ENCODE peak calls at places on chromosomes 3 and 15, in four cellular contexts. K is GM23248, I is fibroblast of lung, B is cardiac muscle cell. N is an unnamed sample.

GRCh38 chr3:86047329-86047625 is 943.7 kb downstream of the VGLL3 start:
- DNase-seq in K (no peak), I (peak; percentile 1), B (no peak), N (no peak)

GRCh38 chr15:69467636-69468035 is 15.0 kb downstream of the RPLP1 start:
- DNase-seq in K (no peak), I (no peak), B (no peak), N (no peak)

GRCh38 chr3:174146008-174146407 is 713.1 kb upstream of the NAALADL2 start:
- DNase-seq in K (no peak), I (no peak), B (no peak), N (no peak)

GRCh38 chr3:138199847-138200246 is 12.7 kb downstream of the ARMC8 start:
- DNase-seq in K (no peak), I (no peak), B (no peak), N (no peak)

GRCh38 chr3:115876860-115877646 is 253.7 kb downstream of the GAP43 start:
- DNase-seq in K (peak; percentile 32), I (peak; percentile 2), B (no peak), N (no peak)

GRCh38 chr3:180601688-180602666 is at the start of gene TTC14:
- DNase-seq in K (peak; percentile 97), I (peak; percentile 97), B (peak; percentile 90), N (peak; percentile 96)

GRCh38 chr3:3178498-3179328 is 778 bp downstream of the CRBN start:
- DNase-seq in K (no peak), I (no peak), B (no peak), N (no peak)

GRCh38 chr15:94080416-94080815 is 150.9 kb upstream of the MCTP2 start:
- DNase-seq in K (peak; percentile 93), I (peak; percentile 77), B (no peak), N (peak; percentile 51)

GRCh38 chr3:45832691-45833090 is 9.2 kb downstream of the LZTFL1 start:
- DNase-seq in K (peak; percentile 10), I (peak; percentile 18), B (peak; percentile 25), N (peak; percentile 15)

GRCh38 chr3:64011685-64012084 is 11.6 kb downstream of the PSMD6 start:
- DNase-seq in K (peak; percentile 93), I (peak; percentile 77), B (no peak), N (peak; percentile 75)

GRCh38 chr15:73560501-73561117 is 72.6 kb downstream of the NPTN start:
- DNase-seq in K (peak; percentile 76), I (peak; percentile 90), B (peak; percentile 71), N (peak; percentile 81)

GRCh38 chr15:20351448-20351961 is 190.1 kb downstream of the GOLGA6L6 start:
- DNase-seq in K (no peak), I (no peak), B (no peak), N (no peak)

GRCh38 chr3:30855390-30855789 is 39.1 kb downstream of the GADL1 start:
- DNase-seq in K (peak; percentile 61), I (peak; percentile 79), B (no peak), N (peak; percentile 59)

GRCh38 chr3:21942328-21942727 is 191.3 kb upstream of the ZNF385D start:
- DNase-seq in K (peak; percentile 93), I (peak; percentile 86), B (no peak), N (peak; percentile 89)

GRCh38 chr15:32908135-32908801 is 190.5 kb downstream of the GREM1 start:
- DNase-seq in K (no peak), I (peak; percentile 86), B (no peak), N (peak; percentile 56)

GRCh38 chr3:72821170-72821781 is 27.0 kb downstream of the SHQ1 start:
- DNase-seq in K (no peak), I (peak; percentile 41), B (no peak), N (peak; percentile 27)

GRCh38 chr15:34855397-34855796 is 60.0 kb upstream of the ACTC1 start:
- DNase-seq in K (peak; percentile 73), I (peak; percentile 79), B (no peak), N (peak; percentile 51)

GRCh38 chr3:105800320-105800719 is 68.5 kb downstream of the CBLB start:
- DNase-seq in K (peak; percentile 30), I (no peak), B (no peak), N (no peak)

GRCh38 chr3:159872374-159873109 is 116.1 kb upstream of the IL12A start:
- DNase-seq in K (peak; percentile 92), I (peak; percentile 84), B (no peak), N (peak; percentile 89)

GRCh38 chr3:29338981-29339833 is 58.3 kb downstream of the RBMS3 start:
- DNase-seq in K (peak; percentile 65), I (no peak), B (no peak), N (no peak)

GRCh38 chr3:30504939-30505338 is 101.5 kb upstream of the TGFBR2 start:
- DNase-seq in K (no peak), I (no peak), B (no peak), N (no peak)

GRCh38 chr3:160038862-160039562 is 50.4 kb downstream of the IL12A start:
- DNase-seq in K (peak; percentile 56), I (no peak), B (peak; percentile 66), N (peak; percentile 5)

GRCh38 chr3:87350367-87351199 is 74.2 kb upstream of the POU1F1 start:
- DNase-seq in K (peak; percentile 71), I (peak; percentile 60), B (peak; percentile 61), N (peak; percentile 72)

GRCh38 chr15:48001393-48002059 is 119.3 kb upstream of the SLC24A5 start:
- DNase-seq in K (no peak), I (no peak), B (no peak), N (no peak)

GRCh38 chr3:64399205-64399800 is 174.0 kb upstream of the PRICKLE2 start:
- DNase-seq in K (peak; percentile 78), I (peak; percentile 77), B (peak; percentile 67), N (peak; percentile 53)

GRCh38 chr3:184727357-184728060 is 15.6 kb upstream of the MAGEF1 start:
- DNase-seq in K (peak; percentile 74), I (peak; percentile 71), B (peak; percentile 95), N (peak; percentile 76)

GRCh38 chr3:112813723-112814171 is 32.9 kb downstream of the CD200R1L start:
- DNase-seq in K (peak; percentile 67), I (no peak), B (no peak), N (no peak)

GRCh38 chr3:87997966-87998365 is 60.8 kb downstream of the CGGBP1 start:
- DNase-seq in K (no peak), I (no peak), B (no peak), N (no peak)

GRCh38 chr15:62644874-62645755 is 397.4 kb upstream of the TPM1 start:
- DNase-seq in K (peak; percentile 55), I (no peak), B (no peak), N (no peak)

GRCh38 chr15:58952751-58953150 is 19.3 kb upstream of the SLTM start:
- DNase-seq in K (peak; percentile 58), I (peak; percentile 60), B (peak; percentile 22), N (peak; percentile 67)

GRCh38 chr15:91946075-91946474 is 92.6 kb downstream of the SLCO3A1 start:
- DNase-seq in K (no peak), I (no peak), B (no peak), N (no peak)
- H3K4me3 ChIP-seq in K (no peak overlapping the region), I (no peak overlapping the region), B (no peak overlapping the region), N (no peak overlapping the region)

GRCh38 chr15:80081390-80081789 is 21.9 kb downstream of the ZFAND6 start:
- DNase-seq in K (no peak), I (no peak), B (no peak), N (no peak)

GRCh38 chr15:80071652-80072051 is 12.2 kb downstream of the ZFAND6 start:
- DNase-seq in K (no peak), I (no peak), B (no peak), N (no peak)

GRCh38 chr15:80072285-80072684 is 12.8 kb downstream of the ZFAND6 start:
- DNase-seq in K (peak; percentile 90), I (peak; percentile 94), B (peak; percentile 85), N (peak; percentile 75)

GRCh38 chr15:80073197-80073596 is 13.7 kb downstream of the ZFAND6 start:
- DNase-seq in K (peak; percentile 12), I (no peak), B (no peak), N (no peak)

DNA sequence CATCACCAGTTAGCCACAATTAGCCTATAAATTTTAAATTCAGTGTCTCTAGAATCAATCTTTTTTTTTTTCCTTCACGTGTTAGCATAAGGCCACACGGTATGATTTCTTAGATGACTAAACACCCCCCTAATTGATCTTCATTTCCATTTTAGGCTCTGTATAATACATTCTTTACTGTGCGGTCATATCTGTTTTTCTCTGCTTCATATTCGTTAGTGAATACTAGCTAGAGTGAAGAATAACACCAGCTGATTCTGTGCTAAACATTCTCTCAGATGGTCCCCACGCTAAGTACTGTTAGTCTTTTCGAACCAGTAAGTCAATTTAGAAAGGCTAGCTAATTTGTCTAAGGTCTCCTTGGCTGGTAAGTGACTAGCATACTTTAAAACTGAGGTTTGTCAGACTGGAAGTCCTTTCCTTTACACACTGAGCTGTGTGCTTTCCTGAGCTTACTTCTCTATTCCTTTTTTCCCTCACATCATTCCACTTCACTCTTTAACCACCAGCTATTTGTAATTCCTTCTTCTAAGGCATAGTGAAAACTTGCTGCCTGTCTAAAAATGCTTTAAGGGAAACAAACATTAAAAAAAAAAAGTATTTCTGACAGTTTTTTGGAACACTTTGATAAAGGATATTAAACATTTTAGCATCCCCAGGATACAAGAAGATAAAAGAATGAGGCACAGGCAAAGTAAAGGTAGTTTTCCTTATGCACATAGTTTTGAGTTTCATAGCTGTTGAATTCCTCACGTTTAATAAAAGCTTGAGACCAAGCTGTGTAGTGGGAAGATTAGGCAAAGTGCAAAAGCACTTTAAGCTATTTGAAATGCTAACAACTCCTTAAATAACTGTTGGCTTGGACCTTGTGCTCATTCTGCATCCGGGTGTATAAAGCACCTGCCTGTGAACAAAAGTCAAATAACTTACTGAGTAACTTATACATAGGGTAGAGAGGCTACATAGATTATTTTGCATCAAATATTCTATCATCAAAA is 17.1 kb downstream of the ZFAND6 start:
- DNase-seq in K (peak; percentile 35), I (peak; percentile 20), B (no peak), N (no peak)
- H3K4me3 ChIP-seq in K (no peak overlapping the region), I (no peak overlapping the region), B (no peak overlapping the region), N (no peak overlapping the region)

GRCh38 chr3:169969696-169970095 is 3.1 kb downstream of the SEC62 start:
- DNase-seq in K (no peak), I (no peak), B (no peak), N (no peak)
- H3K4me3 ChIP-seq in K (no peak overlapping the region), I (no peak overlapping the region), B (no peak overlapping the region), N (no peak overlapping the region)

GRCh38 chr3:42263354-42264346 is 2.3 kb downstream of the CCK start:
- DNase-seq in K (peak; percentile 51), I (no peak), B (peak; percentile 28), N (no peak)
- H3K4me3 ChIP-seq in K (peak overlapping the region; percentile 46), I (peak overlapping the region; percentile 21), B (peak overlapping the region; percentile 9), N (peak overlapping the region; percentile 7)

DNA sequence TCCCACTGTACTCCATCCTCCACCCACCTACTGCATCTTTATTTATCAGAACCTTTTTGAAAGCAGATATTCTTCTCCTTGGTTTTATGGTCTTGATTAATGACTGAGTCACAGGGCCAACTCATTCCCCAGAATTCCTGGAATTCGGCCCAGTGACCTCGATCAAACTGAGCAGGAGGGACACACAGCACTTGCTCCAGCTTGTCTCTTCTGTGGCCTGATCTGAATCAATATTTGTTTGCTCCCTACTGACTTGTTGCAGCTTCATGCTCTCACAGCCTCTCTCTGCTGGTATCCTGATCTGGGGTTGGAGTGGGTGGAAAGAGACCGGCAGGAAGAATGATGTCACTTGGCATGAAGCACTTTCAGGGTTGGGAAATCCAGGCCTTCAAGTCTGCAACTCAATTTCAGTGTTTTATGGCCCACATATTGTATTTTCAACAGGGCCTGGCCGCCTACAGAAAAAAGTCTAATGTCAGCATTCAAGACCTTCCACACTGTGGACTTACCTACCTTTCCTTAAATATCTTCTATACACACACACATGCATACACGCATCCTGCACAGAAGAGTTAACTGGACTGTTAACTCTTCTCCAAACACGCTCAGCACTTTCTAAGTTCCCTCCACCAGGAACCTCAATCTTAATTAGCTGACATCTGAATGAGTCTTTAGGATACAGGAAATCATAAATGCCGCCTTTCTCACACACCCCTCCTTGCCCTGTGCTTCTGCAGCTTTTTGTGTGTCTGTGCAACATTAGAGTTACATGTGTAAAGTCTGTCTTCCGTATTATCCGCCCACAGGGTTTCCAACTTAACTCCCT is 4.6 kb downstream of the ANXA2 start:
- DNase-seq in K (peak; percentile 95), I (peak; percentile 98), B (no peak), N (peak; percentile 99)
- H3K4me3 ChIP-seq in K (peak overlapping the region; percentile 95), I (peak overlapping the region; percentile 27), B (no peak overlapping the region), N (peak overlapping the region; percentile 99)

N was measured in foreskin fibroblast.